ENCODE peak calls at places on chromosomes 1 and 21, in six cellular contexts. One of them, this sample, is unnamed.

GRCh38 chr1:227938911-227939790 is 8.6 kb downstream of the WNT9A start:
- DNase-seq in tibial nerve: no peak
- DNase-seq in thoracic aorta: no peak
- DNase-seq in CD8-positive, alpha-beta T cell: no peak
- DNase-seq in fibroblast of lung: no peak
- DNase-seq in CD8-positive, alpha-beta memory T cell: no peak
- DNase-seq in this sample: no peak

GRCh38 chr1:222627232-222627631 is 9.3 kb downstream of the MIA3 start:
- DNase-seq in tibial nerve: peak; percentile 14
- DNase-seq in CD8-positive, alpha-beta memory T cell: no peak
- DNase-seq in fibroblast of lung: no peak
- DNase-seq in thoracic aorta: peak; percentile 14
- DNase-seq in CD8-positive, alpha-beta T cell: no peak
- DNase-seq in this sample: no peak

GRCh38 chr1:206503591-206504362 is 3.6 kb upstream of the RASSF5 start:
- DNase-seq in CD8-positive, alpha-beta T cell: no peak
- DNase-seq in tibial nerve: peak; percentile 66
- DNase-seq in thoracic aorta: peak; percentile 54
- DNase-seq in CD8-positive, alpha-beta memory T cell: no peak
- DNase-seq in fibroblast of lung: peak; percentile 97
- DNase-seq in this sample: no peak

GRCh38 chr1:67919714-67920113 is 86.4 kb upstream of the GNG12 start:
- DNase-seq in CD8-positive, alpha-beta memory T cell: no peak
- DNase-seq in thoracic aorta: no peak
- DNase-seq in fibroblast of lung: no peak
- DNase-seq in tibial nerve: no peak
- DNase-seq in CD8-positive, alpha-beta T cell: no peak
- DNase-seq in this sample: no peak

GRCh38 chr1:78892251-78892650 is 114.3 kb downstream of the ADGRL4 start:
- DNase-seq in fibroblast of lung: peak; percentile 33
- DNase-seq in thoracic aorta: no peak
- DNase-seq in CD8-positive, alpha-beta T cell: no peak
- DNase-seq in tibial nerve: no peak
- DNase-seq in CD8-positive, alpha-beta memory T cell: no peak
- DNase-seq in this sample: no peak

GRCh38 chr1:66217021-66217420 is 316.9 kb upstream of the SGIP1 start:
- DNase-seq in thoracic aorta: no peak
- DNase-seq in tibial nerve: no peak
- DNase-seq in CD8-positive, alpha-beta memory T cell: no peak
- DNase-seq in CD8-positive, alpha-beta T cell: no peak
- DNase-seq in fibroblast of lung: peak; percentile 28
- DNase-seq in this sample: no peak

GRCh38 chr1:151773698-151774097 is 10.4 kb upstream of the MRPL9 start:
- DNase-seq in CD8-positive, alpha-beta T cell: no peak
- DNase-seq in CD8-positive, alpha-beta memory T cell: no peak
- DNase-seq in thoracic aorta: no peak
- DNase-seq in fibroblast of lung: no peak
- DNase-seq in tibial nerve: no peak
- DNase-seq in this sample: no peak

GRCh38 chr1:55833452-55834160 is 618.4 kb upstream of the USP24 start:
- DNase-seq in CD8-positive, alpha-beta T cell: no peak
- DNase-seq in thoracic aorta: no peak
- DNase-seq in CD8-positive, alpha-beta memory T cell: no peak
- DNase-seq in tibial nerve: no peak
- DNase-seq in fibroblast of lung: peak; percentile 86
- DNase-seq in this sample: no peak

GRCh38 chr1:152048641-152048970 is 11.8 kb upstream of the S100A11 start:
- DNase-seq in CD8-positive, alpha-beta T cell: no peak
- DNase-seq in thoracic aorta: no peak
- DNase-seq in CD8-positive, alpha-beta memory T cell: no peak
- DNase-seq in fibroblast of lung: no peak
- DNase-seq in tibial nerve: no peak
- DNase-seq in this sample: peak; percentile 57

GRCh38 chr1:186212574-186213224 is 162.4 kb downstream of the TPR start:
- DNase-seq in CD8-positive, alpha-beta T cell: no peak
- DNase-seq in thoracic aorta: no peak
- DNase-seq in tibial nerve: peak; percentile 41
- DNase-seq in fibroblast of lung: peak; percentile 94
- DNase-seq in CD8-positive, alpha-beta memory T cell: peak; percentile 24
- DNase-seq in this sample: peak; percentile 71

GRCh38 chr1:214895226-214895625 is 187.3 kb upstream of the KCNK2 start:
- DNase-seq in CD8-positive, alpha-beta memory T cell: no peak
- DNase-seq in fibroblast of lung: no peak
- DNase-seq in thoracic aorta: no peak
- DNase-seq in tibial nerve: no peak
- DNase-seq in CD8-positive, alpha-beta T cell: no peak
- DNase-seq in this sample: peak; percentile 9

GRCh38 chr1:29513357-29513756 is 277.0 kb downstream of the PTPRU start:
- DNase-seq in tibial nerve: no peak
- DNase-seq in thoracic aorta: no peak
- DNase-seq in CD8-positive, alpha-beta T cell: no peak
- DNase-seq in fibroblast of lung: peak; percentile 64
- DNase-seq in CD8-positive, alpha-beta memory T cell: no peak
- DNase-seq in this sample: no peak

GRCh38 chr1:56908619-56909340 is 54.2 kb downstream of the C8A start:
- DNase-seq in thoracic aorta: no peak
- DNase-seq in fibroblast of lung: peak; percentile 5
- DNase-seq in tibial nerve: no peak
- DNase-seq in CD8-positive, alpha-beta memory T cell: no peak
- DNase-seq in CD8-positive, alpha-beta T cell: no peak
- DNase-seq in this sample: no peak

GRCh38 chr1:6601049-6601864 is 1.4 kb downstream of the KLHL21 start:
- DNase-seq in tibial nerve: peak; percentile 84
- DNase-seq in fibroblast of lung: peak; percentile 96
- DNase-seq in CD8-positive, alpha-beta memory T cell: peak; percentile 57
- DNase-seq in CD8-positive, alpha-beta T cell: no peak
- DNase-seq in thoracic aorta: peak; percentile 80
- DNase-seq in this sample: peak; percentile 51

GRCh38 chr21:43596616-43597015 is 62.7 kb downstream of the HSF2BP start:
- DNase-seq in CD8-positive, alpha-beta memory T cell: no peak
- DNase-seq in thoracic aorta: no peak
- DNase-seq in CD8-positive, alpha-beta T cell: no peak
- DNase-seq in tibial nerve: no peak
- DNase-seq in fibroblast of lung: no peak
- DNase-seq in this sample: no peak

GRCh38 chr1:17128361-17128760 is 9.1 kb upstream of the PADI2 start:
- DNase-seq in CD8-positive, alpha-beta T cell: no peak
- DNase-seq in fibroblast of lung: peak; percentile 79
- DNase-seq in tibial nerve: peak; percentile 13
- DNase-seq in thoracic aorta: no peak
- DNase-seq in CD8-positive, alpha-beta memory T cell: no peak
- DNase-seq in this sample: peak; percentile 69

GRCh38 chr21:45870851-45871615 is 110.5 kb upstream of the COL6A1 start:
- DNase-seq in fibroblast of lung: no peak
- DNase-seq in thoracic aorta: no peak
- DNase-seq in CD8-positive, alpha-beta memory T cell: no peak
- DNase-seq in CD8-positive, alpha-beta T cell: no peak
- DNase-seq in tibial nerve: no peak
- DNase-seq in this sample: no peak

GRCh38 chr1:44144962-44145756 is 3.7 kb upstream of the KLF18 start:
- DNase-seq in thoracic aorta: no peak
- DNase-seq in CD8-positive, alpha-beta T cell: no peak
- DNase-seq in CD8-positive, alpha-beta memory T cell: no peak
- DNase-seq in fibroblast of lung: no peak
- DNase-seq in tibial nerve: no peak
- DNase-seq in this sample: no peak

GRCh38 chr1:38064232-38064903 is 17.8 kb upstream of the POU3F1 start:
- DNase-seq in tibial nerve: no peak
- DNase-seq in fibroblast of lung: peak; percentile 32
- DNase-seq in CD8-positive, alpha-beta memory T cell: no peak
- DNase-seq in CD8-positive, alpha-beta T cell: no peak
- DNase-seq in thoracic aorta: no peak
- DNase-seq in this sample: no peak

GRCh38 chr1:64505232-64505943 is 35.5 kb downstream of the CACHD1 start:
- DNase-seq in CD8-positive, alpha-beta T cell: peak; percentile 2
- DNase-seq in tibial nerve: no peak
- DNase-seq in fibroblast of lung: no peak
- DNase-seq in CD8-positive, alpha-beta memory T cell: peak; percentile 44
- DNase-seq in thoracic aorta: no peak
- DNase-seq in this sample: no peak

GRCh38 chr1:37306461-37306860 is 167.9 kb upstream of the ZC3H12A start:
- DNase-seq in thoracic aorta: no peak
- DNase-seq in CD8-positive, alpha-beta T cell: no peak
- DNase-seq in CD8-positive, alpha-beta memory T cell: no peak
- DNase-seq in fibroblast of lung: no peak
- DNase-seq in tibial nerve: no peak
- DNase-seq in this sample: no peak

GRCh38 chr1:159229486-159229885 is 24.8 kb downstream of the ACKR1 start:
- DNase-seq in tibial nerve: no peak
- DNase-seq in thoracic aorta: no peak
- DNase-seq in fibroblast of lung: no peak
- DNase-seq in CD8-positive, alpha-beta memory T cell: no peak
- DNase-seq in CD8-positive, alpha-beta T cell: no peak
- DNase-seq in this sample: no peak

GRCh38 chr1:70745199-70745598 is 302.4 kb downstream of the PTGER3 start:
- DNase-seq in CD8-positive, alpha-beta T cell: no peak
- DNase-seq in thoracic aorta: no peak
- DNase-seq in tibial nerve: no peak
- DNase-seq in CD8-positive, alpha-beta memory T cell: no peak
- DNase-seq in fibroblast of lung: no peak
- DNase-seq in this sample: peak; percentile 18

GRCh38 chr1:83931658-83932253 is 67.2 kb downstream of the TTLL7 start:
- DNase-seq in fibroblast of lung: peak; percentile 72
- DNase-seq in CD8-positive, alpha-beta T cell: no peak
- DNase-seq in thoracic aorta: no peak
- DNase-seq in tibial nerve: peak; percentile 53
- DNase-seq in CD8-positive, alpha-beta memory T cell: peak; percentile 37
- DNase-seq in this sample: peak; percentile 55

GRCh38 chr21:45998871-45999580 is 17.5 kb downstream of the COL6A1 start:
- DNase-seq in tibial nerve: no peak
- DNase-seq in fibroblast of lung: no peak
- DNase-seq in CD8-positive, alpha-beta T cell: no peak
- DNase-seq in thoracic aorta: no peak
- DNase-seq in CD8-positive, alpha-beta memory T cell: no peak
- DNase-seq in this sample: no peak

GRCh38 chr21:46544824-46545223 is 60.1 kb downstream of the S100B start:
- DNase-seq in tibial nerve: no peak
- DNase-seq in fibroblast of lung: no peak
- DNase-seq in thoracic aorta: no peak
- DNase-seq in CD8-positive, alpha-beta memory T cell: no peak
- DNase-seq in CD8-positive, alpha-beta T cell: no peak
- DNase-seq in this sample: no peak

GRCh38 chr1:160169553-160170399 is 18.4 kb downstream of the ATP1A4 start:
- DNase-seq in tibial nerve: no peak
- DNase-seq in thoracic aorta: no peak
- DNase-seq in CD8-positive, alpha-beta memory T cell: no peak
- DNase-seq in CD8-positive, alpha-beta T cell: no peak
- DNase-seq in fibroblast of lung: no peak
- DNase-seq in this sample: no peak

GRCh38 chr1:234495231-234495990 is 16.4 kb upstream of the TARBP1 start:
- DNase-seq in tibial nerve: no peak
- DNase-seq in fibroblast of lung: peak; percentile 72
- DNase-seq in thoracic aorta: no peak
- DNase-seq in CD8-positive, alpha-beta T cell: no peak
- DNase-seq in CD8-positive, alpha-beta memory T cell: no peak
- DNase-seq in this sample: peak; percentile 78
- H3K4me1 ChIP-seq in tibial nerve: peaks cover 21% of the 10 kb centered on the region
- H3K4me1 ChIP-seq in fibroblast of lung: peaks cover 16% of the 10 kb centered on the region
- H3K4me1 ChIP-seq in thoracic aorta: peaks cover 13% of the 10 kb centered on the region
- H3K4me1 ChIP-seq in CD8-positive, alpha-beta T cell: no peaks in the 10 kb centered on the region
- H3K4me1 ChIP-seq in CD8-positive, alpha-beta memory T cell: no peaks in the 10 kb centered on the region
- H3K4me1 ChIP-seq in this sample: peaks cover 27% of the 10 kb centered on the region

GRCh38 chr1:50968884-50969610 is 998 bp upstream of the CDKN2C start:
- DNase-seq in tibial nerve: peak; percentile 9
- DNase-seq in CD8-positive, alpha-beta T cell: no peak
- DNase-seq in fibroblast of lung: peak; percentile 17
- DNase-seq in thoracic aorta: no peak
- DNase-seq in CD8-positive, alpha-beta memory T cell: peak; percentile 44
- DNase-seq in this sample: no peak
- H3K4me3 ChIP-seq in tibial nerve: peak overlapping the region; percentile 76
- H3K4me3 ChIP-seq in CD8-positive, alpha-beta T cell: peak overlapping the region; percentile 88
- H3K4me3 ChIP-seq in fibroblast of lung: peak overlapping the region; percentile 98
- H3K4me3 ChIP-seq in thoracic aorta: peak overlapping the region; percentile 86
- H3K4me3 ChIP-seq in CD8-positive, alpha-beta memory T cell: peak overlapping the region; percentile 92
- H3K4me3 ChIP-seq in this sample: peak overlapping the region; percentile 77

DNA sequence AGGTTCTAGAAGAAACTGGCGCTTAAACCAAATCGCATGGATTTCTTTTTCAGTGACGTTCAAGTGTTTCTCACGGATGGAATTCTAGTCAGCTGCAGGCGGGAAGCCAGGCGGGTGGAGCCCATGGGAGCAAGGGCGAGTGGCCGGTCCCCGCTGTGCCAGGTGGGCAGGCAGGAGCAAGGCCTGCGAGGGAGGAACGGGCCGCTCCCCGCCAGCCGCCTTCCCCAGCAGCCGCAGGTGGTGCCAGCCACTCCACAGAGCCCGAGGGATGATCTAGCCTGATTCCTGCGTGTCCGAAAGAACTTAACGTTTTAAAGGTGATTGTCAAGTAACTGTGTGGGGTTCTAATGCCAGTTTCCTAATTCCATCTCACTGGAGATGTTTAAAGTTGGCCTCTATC is 9.1 kb downstream of the PEX10 start:
- DNase-seq in thoracic aorta: no peak
- DNase-seq in CD8-positive, alpha-beta T cell: no peak
- DNase-seq in tibial nerve: no peak
- DNase-seq in CD8-positive, alpha-beta memory T cell: no peak
- DNase-seq in fibroblast of lung: no peak
- DNase-seq in this sample: no peak
- H3K36me3 ChIP-seq in thoracic aorta: peaks cover 67% of the 10 kb centered on the region
- H3K36me3 ChIP-seq in CD8-positive, alpha-beta T cell: peaks cover 81% of the 10 kb centered on the region
- H3K36me3 ChIP-seq in tibial nerve: no peaks in the 10 kb centered on the region
- H3K36me3 ChIP-seq in CD8-positive, alpha-beta memory T cell: peaks cover 63% of the 10 kb centered on the region
- H3K36me3 ChIP-seq in fibroblast of lung: peaks cover 49% of the 10 kb centered on the region
- H3K36me3 ChIP-seq in this sample: peaks cover 88% of the 10 kb centered on the region

GRCh38 chr1:95506736-95507404 is 272.9 kb downstream of the RWDD3 start:
- DNase-seq in CD8-positive, alpha-beta memory T cell: no peak
- DNase-seq in tibial nerve: no peak
- DNase-seq in fibroblast of lung: no peak
- DNase-seq in CD8-positive, alpha-beta T cell: no peak
- DNase-seq in thoracic aorta: no peak
- DNase-seq in this sample: no peak

GRCh38 chr1:95509989-95510388 is 276.0 kb downstream of the RWDD3 start:
- DNase-seq in CD8-positive, alpha-beta memory T cell: no peak
- DNase-seq in CD8-positive, alpha-beta T cell: no peak
- DNase-seq in fibroblast of lung: no peak
- DNase-seq in thoracic aorta: no peak
- DNase-seq in tibial nerve: no peak
- DNase-seq in this sample: no peak
- H3K4me1 ChIP-seq in CD8-positive, alpha-beta memory T cell: no peaks in the 10 kb centered on the region
- H3K4me1 ChIP-seq in CD8-positive, alpha-beta T cell: no peaks in the 10 kb centered on the region
- H3K4me1 ChIP-seq in fibroblast of lung: no peaks in the 10 kb centered on the region
- H3K4me1 ChIP-seq in thoracic aorta: no peaks in the 10 kb centered on the region
- H3K4me1 ChIP-seq in tibial nerve: no peaks in the 10 kb centered on the region
- H3K4me1 ChIP-seq in this sample: no peaks in the 10 kb centered on the region